ENCODE peak calls at places on chromosomes 7 and 10, in four cellular contexts. V is fibroblast of mammary gland, Q is HFF-Myc, B is stomach. A is an unnamed sample.

GRCh38 chr10:95837783-95838182 is 70.0 kb upstream of the CC2D2B start:
- DNase-seq in Q (no peak), V (no peak), B (no peak), A (no peak)

GRCh38 chr7:12607134-12607533 is 36.6 kb downstream of the SCIN start:
- DNase-seq in V (no peak), B (no peak), Q (no peak), A (no peak)

GRCh38 chr7:31710171-31710570 is 23.2 kb downstream of the PPP1R17 start:
- DNase-seq in V (no peak), Q (no peak), B (no peak), A (no peak)

GRCh38 chr7:44372560-44373417 is 47.4 kb upstream of the CAMK2B start:
- DNase-seq in V (no peak), B (no peak), Q (no peak), A (no peak)

GRCh38 chr7:108196004-108196403 is 65.8 kb upstream of the LAMB4 start:
- DNase-seq in B (no peak), V (peak), Q (no peak), A (no peak)

GRCh38 chr10:94274142-94274787 is 88.5 kb downstream of the NOC3L start:
- DNase-seq in Q (no peak), B (no peak), V (peak), A (no peak)

GRCh38 chr10:31515819-31516402 is 196.9 kb downstream of the ZEB1 start:
- DNase-seq in V (no peak), Q (no peak), B (no peak), A (no peak)

GRCh38 chr10:24428410-24428782 is 219.5 kb downstream of the KIAA1217 start:
- DNase-seq in B (no peak), Q (no peak), V (peak), A (peak)

GRCh38 chr10:113381906-113382562 is 170.8 kb upstream of the HABP2 start:
- DNase-seq in Q (no peak), B (no peak), V (peak), A (peak)

GRCh38 chr7:94923412-94923811 is 16.0 kb downstream of the PPP1R9A start:
- DNase-seq in Q (no peak), V (no peak), B (no peak), A (no peak)

GRCh38 chr7:150665075-150665794 is 20.3 kb upstream of the GIMAP2 start:
- DNase-seq in Q (no peak), V (no peak), B (no peak), A (no peak)

GRCh38 chr7:151226875-151227782 is at the start of gene ABCF2:
- DNase-seq in Q (peak), V (peak), B (peak), A (peak)

GRCh38 chr7:137440434-137440830 is 96.9 kb upstream of the PTN start:
- DNase-seq in Q (no peak), V (no peak), B (no peak), A (no peak)

GRCh38 chr7:6139189-6139996 is 108.2 kb downstream of the ANKRD61 start:
- DNase-seq in V (no peak), Q (no peak), B (no peak), A (no peak)

GRCh38 chr10:95211606-95212279 is 17.7 kb downstream of the ACSM6 start:
- DNase-seq in Q (no peak), V (peak), B (no peak), A (no peak)

GRCh38 chr10:133261726-133262325 is 14.8 kb downstream of the ADAM8 start:
- DNase-seq in V (peak), Q (no peak), B (peak), A (peak)

GRCh38 chr7:106947244-106947728 is 82.2 kb downstream of the PIK3CG start:
- DNase-seq in Q (peak), B (peak), V (peak), A (peak)

GRCh38 chr7:18495412-18496335 is at the start of gene HDAC9:
- DNase-seq in B (no peak), Q (no peak), V (peak), A (no peak)

GRCh38 chr10:103739039-103739764 is 116.2 kb downstream of the SH3PXD2A start:
- DNase-seq in B (no peak), Q (peak), V (peak), A (peak)

GRCh38 chr10:8229153-8229552 is 174.7 kb downstream of the GATA3 start:
- DNase-seq in Q (no peak), V (no peak), B (no peak), A (no peak)

GRCh38 chr7:100127866-100128601 is 1.3 kb downstream of the MBLAC1 start:
- DNase-seq in B (no peak), V (no peak), Q (no peak), A (no peak)

GRCh38 chr7:97418312-97418711 is 300.8 kb downstream of the SDHAF3 start:
- DNase-seq in V (no peak), Q (no peak), B (no peak), A (no peak)

GRCh38 chr10:129417164-129417563 is 49.9 kb upstream of the MGMT start:
- DNase-seq in Q (peak), V (peak), B (no peak), A (no peak)

GRCh38 chr10:62763155-62763554 is 41.4 kb upstream of the ADO start:
- DNase-seq in B (no peak), V (no peak), Q (no peak), A (no peak)

GRCh38 chr10:95517536-95518454 is 43.4 kb downstream of the SORBS1 start:
- DNase-seq in B (peak), V (peak), Q (no peak), A (no peak)

GRCh38 chr10:71150811-71151210 is 61.6 kb upstream of the UNC5B start:
- DNase-seq in V (no peak), Q (no peak), B (no peak), A (no peak)

GRCh38 chr7:134922730-134923704 is 63.3 kb upstream of the AGBL3 start:
- DNase-seq in V (peak), Q (no peak), B (no peak), A (no peak)

GRCh38 chr10:110138197-110138812 is 69.1 kb upstream of the MXI1 start:
- DNase-seq in Q (peak), V (peak), B (no peak), A (peak)

GRCh38 chr10:81472927-81473470 is 402.0 kb upstream of the NRG3 start:
- DNase-seq in V (no peak), B (no peak), Q (no peak), A (no peak)

GRCh38 chr7:131329176-131329570 is 1.5 kb downstream of the MKLN1 start:
- DNase-seq in Q (no peak), B (peak), V (peak), A (no peak)
- H3K4me3 ChIP-seq in Q (peak), B (peak), V (peak), A (peak)

DNA sequence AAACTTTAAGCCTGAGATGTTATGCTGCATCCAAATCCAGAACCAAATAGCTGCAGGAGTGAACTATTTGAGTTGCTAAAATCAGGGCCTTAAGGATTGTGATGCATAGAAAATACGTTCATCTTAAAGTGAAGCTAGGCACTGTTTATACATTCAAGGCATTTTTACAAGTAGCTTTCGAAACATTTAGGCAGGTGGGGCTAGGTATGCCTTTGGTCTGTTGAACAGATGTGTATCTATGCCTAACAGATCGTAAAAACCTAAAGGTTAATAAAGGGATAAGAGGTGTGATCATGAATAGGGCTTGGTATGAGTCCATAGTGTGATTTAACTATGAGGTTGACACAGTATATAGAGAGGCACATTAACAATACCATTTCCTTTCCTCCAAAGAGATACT is 262.5 kb downstream of the SEMA3D start:
- DNase-seq in V (no peak), Q (no peak), B (no peak), A (no peak)
- H3K4me3 ChIP-seq in V (no peak), Q (no peak), B (no peak), A (no peak)

GRCh38 chr10:45427305-45427955 is 53.4 kb downstream of the ALOX5 start:
- DNase-seq in Q (no peak), V (no peak), B (no peak), A (no peak)

GRCh38 chr10:45427956-45428338 is 53.9 kb downstream of the ALOX5 start:
- DNase-seq in B (no peak), V (no peak), Q (no peak), A (no peak)

GRCh38 chr10:45425628-45426563 is 51.9 kb downstream of the ALOX5 start:
- DNase-seq in B (no peak), Q (no peak), V (peak), A (no peak)

GRCh38 chr10:45429790-45430189 is 55.8 kb downstream of the ALOX5 start:
- DNase-seq in B (no peak), V (no peak), Q (no peak), A (no peak)

DNA sequence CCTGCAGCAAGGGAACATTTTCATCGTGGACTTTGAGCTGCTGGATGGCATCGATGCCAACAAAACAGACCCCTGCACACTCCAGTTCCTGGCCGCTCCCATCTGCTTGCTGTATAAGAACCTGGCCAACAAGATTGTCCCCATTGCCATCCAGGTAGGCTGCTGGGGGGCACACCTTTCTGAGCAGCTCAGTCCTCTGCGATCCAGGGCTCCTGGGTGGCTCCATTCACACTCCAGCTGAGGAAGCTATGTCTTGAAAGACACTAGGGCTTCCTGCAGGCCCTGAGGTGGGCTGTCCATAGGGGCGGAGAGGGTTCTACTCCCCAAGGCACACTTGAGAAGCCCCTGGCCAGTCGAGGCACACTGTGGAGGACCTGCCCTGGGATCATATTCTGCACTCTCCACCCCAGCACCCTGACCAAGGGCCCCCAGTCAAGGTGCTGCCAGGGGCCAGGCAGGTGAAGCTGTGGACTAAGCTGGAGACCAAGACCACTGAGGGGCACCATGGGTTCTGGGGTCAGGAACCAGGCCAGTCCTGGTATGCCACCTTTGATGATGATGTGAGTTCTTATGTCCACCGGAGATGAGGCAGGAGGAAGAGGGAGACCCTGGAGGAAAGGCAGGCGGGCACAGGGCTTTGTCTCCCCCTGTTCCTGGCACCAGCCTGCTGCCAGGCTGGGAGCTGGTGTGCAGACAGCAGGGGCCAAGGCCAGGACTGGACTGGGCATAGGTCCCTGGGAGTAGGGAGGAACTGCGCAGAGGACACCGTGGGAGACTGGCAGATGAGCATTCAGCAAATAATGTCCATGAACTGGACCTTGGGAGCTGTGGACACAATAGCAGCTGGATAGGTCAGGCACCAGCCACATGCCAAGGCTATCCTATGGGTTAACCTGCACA is 54.8 kb downstream of the ALOX5 start:
- DNase-seq in B (no peak), V (no peak), Q (no peak), A (no peak)
- H3K4me3 ChIP-seq in B (no peak), V (no peak), Q (no peak), A (no peak)

DNA sequence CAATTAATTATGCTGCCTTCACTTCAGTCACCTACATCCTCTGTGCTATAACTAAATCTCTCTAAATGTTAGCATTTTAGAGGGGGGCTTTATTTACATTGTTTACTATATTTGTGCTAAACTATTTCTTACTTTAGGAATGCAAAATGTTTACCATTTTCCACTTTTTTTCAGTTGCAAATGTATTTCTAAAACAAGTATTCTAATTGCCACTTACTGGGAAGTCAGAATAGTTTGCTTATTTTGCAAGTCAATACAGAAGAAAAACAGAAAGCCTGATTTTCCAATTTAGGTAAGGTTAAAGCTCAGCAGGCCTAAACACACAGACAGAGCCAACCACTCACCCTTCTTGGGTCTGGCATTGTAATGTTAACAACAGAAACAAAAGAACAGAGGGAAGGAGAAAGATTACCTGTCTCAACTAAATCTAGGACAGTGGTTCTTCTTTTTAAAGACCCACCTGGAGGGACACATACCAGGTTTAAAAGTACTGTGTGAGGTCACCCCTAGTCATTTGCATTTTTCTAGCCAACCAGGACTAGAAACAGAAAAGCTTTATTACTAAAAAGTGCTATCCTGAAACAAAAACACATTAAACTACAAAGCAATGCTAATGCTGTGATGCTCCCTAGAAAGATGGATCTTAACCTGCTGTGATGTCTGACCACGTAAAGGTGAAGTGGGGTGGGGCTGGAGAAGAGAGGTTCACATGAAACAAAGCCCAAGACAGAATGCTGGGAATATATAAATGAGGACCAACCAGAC is 178.2 kb downstream of the SLC25A13 start:
- DNase-seq in Q (no peak), B (no peak), V (no peak), A (no peak)
- H3K4me3 ChIP-seq in Q (no peak), B (no peak), V (no peak), A (no peak)

GRCh38 chr7:11524476-11525398 is 307.3 kb downstream of the THSD7A start:
- DNase-seq in V (no peak), Q (no peak), B (no peak), A (no peak)
- H3K4me3 ChIP-seq in V (no peak), Q (no peak), B (no peak), A (no peak)

GRCh38 chr10:74310652-74311257 is 159.7 kb downstream of the ADK start:
- DNase-seq in Q (no peak), B (no peak), V (no peak), A (no peak)

GRCh38 chr10:74320026-74320425 is 169.0 kb downstream of the ADK start:
- DNase-seq in V (no peak), B (no peak), Q (no peak), A (no peak)

DNA sequence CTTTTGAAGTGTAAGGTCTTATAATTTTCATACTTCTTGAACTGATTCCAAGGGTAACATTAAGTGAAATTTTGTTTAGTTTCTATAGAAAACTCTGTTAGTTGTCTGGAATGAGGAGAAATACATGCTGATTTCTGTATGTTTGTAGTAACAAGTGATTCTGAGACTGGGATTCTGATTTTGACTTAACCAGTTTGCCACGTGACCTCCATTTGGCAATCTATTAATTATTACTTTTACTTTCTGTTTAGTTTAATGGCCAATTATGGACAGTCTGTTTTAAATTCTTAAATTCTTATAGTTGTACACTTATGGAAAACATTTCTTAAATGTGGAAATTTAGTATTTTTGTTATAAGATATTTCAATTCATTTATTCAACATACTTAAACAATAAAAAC is 163.1 kb downstream of the ADK start:
- DNase-seq in B (no peak), V (no peak), Q (no peak), A (no peak)
- H3K4me3 ChIP-seq in B (peak), V (no peak), Q (no peak), A (no peak)

GRCh38 chr7:127034171-127034806 is 218.5 kb downstream of the GRM8 start:
- DNase-seq in B (no peak), Q (no peak), V (no peak), A (no peak)

GRCh38 chr7:127041689-127042452 is 210.9 kb downstream of the GRM8 start:
- DNase-seq in V (no peak), Q (no peak), B (no peak), A (no peak)

GRCh38 chr7:127039541-127039940 is 213.2 kb downstream of the GRM8 start:
- DNase-seq in Q (no peak), B (no peak), V (no peak), A (no peak)

GRCh38 chr7:127035203-127035849 is 217.4 kb downstream of the GRM8 start:
- DNase-seq in V (no peak), B (no peak), Q (no peak), A (no peak)

DNA sequence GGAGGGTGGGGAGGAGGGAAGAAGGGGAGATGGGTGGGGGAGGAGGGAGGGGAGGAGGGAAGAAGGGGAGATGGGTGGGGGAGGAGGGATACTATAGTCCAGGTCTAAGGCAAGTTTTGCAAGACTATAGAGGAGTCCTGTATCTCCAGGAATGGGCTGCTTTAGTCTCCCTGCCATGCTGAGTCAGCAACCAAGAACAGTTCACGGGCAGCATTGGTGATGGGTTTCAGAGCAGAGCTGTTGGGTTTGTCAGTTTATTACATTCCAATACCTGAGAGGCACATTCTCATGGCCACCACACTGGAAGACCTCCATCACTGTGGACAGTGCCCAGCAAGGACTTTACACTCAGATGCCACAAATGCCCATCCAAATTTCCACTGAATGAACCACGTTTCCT is 212.7 kb downstream of the GRM8 start:
- DNase-seq in V (no peak), B (no peak), Q (no peak), A (no peak)
- H3K4me3 ChIP-seq in V (no peak), B (no peak), Q (no peak), A (no peak)

DNA sequence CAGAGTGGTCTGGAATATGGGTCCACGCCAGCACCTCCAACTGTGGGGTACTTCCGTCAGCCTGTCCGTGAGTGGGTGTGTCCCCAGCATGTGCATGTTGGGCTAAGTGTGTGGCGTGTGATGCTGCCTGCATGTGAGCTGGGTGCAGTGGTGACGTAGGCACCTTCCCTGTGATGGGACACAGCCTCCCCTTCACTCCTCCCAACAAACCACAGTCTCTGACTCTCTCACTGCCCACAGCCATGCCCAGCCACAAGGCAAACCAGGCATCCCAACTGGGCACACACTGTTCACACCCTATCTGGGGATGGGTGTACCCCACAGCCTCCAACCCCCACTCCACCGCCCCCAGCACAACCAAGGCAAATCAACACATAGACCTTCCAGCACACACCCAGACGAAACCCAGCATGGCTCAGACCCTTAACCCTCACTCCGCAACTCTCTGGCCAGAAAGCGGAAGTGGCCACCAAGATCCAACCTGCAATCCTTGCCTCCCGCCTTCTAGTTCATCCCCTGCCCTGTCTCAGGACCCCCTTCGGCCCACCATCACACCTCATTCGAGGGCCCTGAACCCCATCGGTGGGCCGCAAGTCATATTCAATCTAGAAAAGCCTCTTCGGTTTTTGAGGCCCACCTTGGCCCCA is 10.4 kb downstream of the PSD start:
- DNase-seq in Q (no peak), V (peak), B (no peak), A (no peak)
- H3K4me3 ChIP-seq in Q (no peak), V (peak), B (peak), A (peak)

GRCh38 chr10:127444155-127444554 is 105.0 kb upstream of the NPS start:
- DNase-seq in Q (no peak), V (no peak), B (no peak), A (no peak)
- H3K4me3 ChIP-seq in Q (no peak), V (no peak), B (no peak), A (no peak)

DNA sequence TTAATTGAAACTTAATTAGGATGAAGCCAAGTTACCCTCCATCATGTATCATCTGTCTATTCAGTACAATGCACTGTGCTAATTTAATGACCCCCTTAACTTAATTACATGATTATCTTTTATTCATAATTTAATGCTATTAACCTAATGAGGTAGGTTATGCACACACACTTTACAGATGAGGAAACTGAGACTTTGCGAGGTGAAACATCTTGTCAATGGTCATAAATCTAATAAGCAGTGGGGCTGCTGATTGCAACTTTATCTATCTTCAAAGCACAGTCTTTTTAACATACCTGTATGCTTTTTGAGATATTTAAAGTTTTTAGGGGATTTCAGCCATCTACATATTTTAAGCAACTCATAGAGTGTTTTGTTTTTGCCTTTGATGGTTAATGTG is 547 bp downstream of the MACC1 start:
- DNase-seq in B (no peak), V (no peak), Q (no peak), A (no peak)
- H3K4me3 ChIP-seq in B (peak), V (no peak), Q (no peak), A (no peak)